ENCODE peak calls at places on chromosomes 6 and 20, in ten cellular contexts. One of them, this sample, is unnamed.
A peak's percentile ranks its signal among the peaks of the same experiment; 100 is the strongest.

GRCh38 chr6:90296346-90297123 is at the start of gene BACH2:
- DNase-seq in anterior cingulate cortex: no peak
- DNase-seq in NCI-H446 treated with DMSO at 0.1 percent for 48 hours: peak; percentile 48
- DNase-seq in HEK293T: peak; percentile 74
- DNase-seq in right lobe of liver: peak; percentile 93
- DNase-seq in lung: peak; percentile 90
- DNase-seq in HuH-7.5: peak; percentile 80
- DNase-seq in GM13976: peak; percentile 81
- DNase-seq in ovary: peak; percentile 96
- DNase-seq in activated CD8-positive, alpha-beta memory T cell treated with anti-CD3 and anti-CD28 coated beads for 24 hours: peak; percentile 94
- DNase-seq in this sample: peak; percentile 67

GRCh38 chr6:11218077-11218392 is 14.4 kb downstream of the NEDD9 start:
- DNase-seq in HEK293T: no peak
- DNase-seq in ovary: no peak
- DNase-seq in NCI-H446 treated with DMSO at 0.1 percent for 48 hours: no peak
- DNase-seq in right lobe of liver: no peak
- DNase-seq in GM13976: no peak
- DNase-seq in activated CD8-positive, alpha-beta memory T cell treated with anti-CD3 and anti-CD28 coated beads for 24 hours: no peak
- DNase-seq in lung: no peak
- DNase-seq in anterior cingulate cortex: no peak
- DNase-seq in HuH-7.5: no peak
- DNase-seq in this sample: no peak

GRCh38 chr6:393391-394221 is 2.1 kb downstream of the IRF4 start:
- DNase-seq in anterior cingulate cortex: no peak
- DNase-seq in NCI-H446 treated with DMSO at 0.1 percent for 48 hours: no peak
- DNase-seq in ovary: no peak
- DNase-seq in lung: no peak
- DNase-seq in GM13976: peak; percentile 40
- DNase-seq in right lobe of liver: no peak
- DNase-seq in HuH-7.5: no peak
- DNase-seq in activated CD8-positive, alpha-beta memory T cell treated with anti-CD3 and anti-CD28 coated beads for 24 hours: peak; percentile 81
- DNase-seq in HEK293T: no peak
- DNase-seq in this sample: no peak

GRCh38 chr6:15227827-15228318 is 18.0 kb upstream of the JARID2 start:
- DNase-seq in right lobe of liver: no peak
- DNase-seq in anterior cingulate cortex: no peak
- DNase-seq in lung: no peak
- DNase-seq in HEK293T: no peak
- DNase-seq in NCI-H446 treated with DMSO at 0.1 percent for 48 hours: no peak
- DNase-seq in HuH-7.5: no peak
- DNase-seq in ovary: no peak
- DNase-seq in activated CD8-positive, alpha-beta memory T cell treated with anti-CD3 and anti-CD28 coated beads for 24 hours: no peak
- DNase-seq in GM13976: no peak
- DNase-seq in this sample: no peak

GRCh38 chr6:6968731-6969552 is 138.8 kb upstream of the RREB1 start:
- DNase-seq in lung: no peak
- DNase-seq in ovary: no peak
- DNase-seq in NCI-H446 treated with DMSO at 0.1 percent for 48 hours: no peak
- DNase-seq in HEK293T: no peak
- DNase-seq in GM13976: no peak
- DNase-seq in anterior cingulate cortex: no peak
- DNase-seq in HuH-7.5: no peak
- DNase-seq in activated CD8-positive, alpha-beta memory T cell treated with anti-CD3 and anti-CD28 coated beads for 24 hours: no peak
- DNase-seq in right lobe of liver: no peak
- DNase-seq in this sample: no peak

GRCh38 chr20:20362774-20363435 is 5.0 kb upstream of the INSM1 start:
- DNase-seq in right lobe of liver: no peak
- DNase-seq in anterior cingulate cortex: no peak
- DNase-seq in ovary: no peak
- DNase-seq in HEK293T: no peak
- DNase-seq in lung: no peak
- DNase-seq in activated CD8-positive, alpha-beta memory T cell treated with anti-CD3 and anti-CD28 coated beads for 24 hours: no peak
- DNase-seq in HuH-7.5: no peak
- DNase-seq in GM13976: peak; percentile 56
- DNase-seq in NCI-H446 treated with DMSO at 0.1 percent for 48 hours: peak; percentile 75
- DNase-seq in this sample: peak; percentile 97

GRCh38 chr6:15389759-15390723 is 144.2 kb downstream of the JARID2 start:
- DNase-seq in anterior cingulate cortex: no peak
- DNase-seq in NCI-H446 treated with DMSO at 0.1 percent for 48 hours: peak; percentile 27
- DNase-seq in lung: no peak
- DNase-seq in activated CD8-positive, alpha-beta memory T cell treated with anti-CD3 and anti-CD28 coated beads for 24 hours: peak; percentile 75
- DNase-seq in ovary: no peak
- DNase-seq in HuH-7.5: peak; percentile 19
- DNase-seq in GM13976: peak; percentile 59
- DNase-seq in right lobe of liver: no peak
- DNase-seq in HEK293T: peak; percentile 70
- DNase-seq in this sample: peak; percentile 8

GRCh38 chr6:15090745-15091384 is 155.0 kb upstream of the JARID2 start:
- DNase-seq in HEK293T: no peak
- DNase-seq in ovary: no peak
- DNase-seq in anterior cingulate cortex: no peak
- DNase-seq in NCI-H446 treated with DMSO at 0.1 percent for 48 hours: no peak
- DNase-seq in HuH-7.5: no peak
- DNase-seq in GM13976: no peak
- DNase-seq in lung: no peak
- DNase-seq in activated CD8-positive, alpha-beta memory T cell treated with anti-CD3 and anti-CD28 coated beads for 24 hours: no peak
- DNase-seq in right lobe of liver: no peak
- DNase-seq in this sample: peak; percentile 8

GRCh38 chr20:4300921-4301320 is 285.6 kb upstream of the RNF24 start:
- DNase-seq in HEK293T: no peak
- DNase-seq in anterior cingulate cortex: no peak
- DNase-seq in NCI-H446 treated with DMSO at 0.1 percent for 48 hours: no peak
- DNase-seq in lung: no peak
- DNase-seq in HuH-7.5: no peak
- DNase-seq in GM13976: no peak
- DNase-seq in right lobe of liver: no peak
- DNase-seq in activated CD8-positive, alpha-beta memory T cell treated with anti-CD3 and anti-CD28 coated beads for 24 hours: no peak
- DNase-seq in ovary: no peak
- DNase-seq in this sample: no peak

GRCh38 chr20:16415079-16415478 is 158.2 kb downstream of the KIF16B start:
- DNase-seq in ovary: no peak
- DNase-seq in HEK293T: no peak
- DNase-seq in activated CD8-positive, alpha-beta memory T cell treated with anti-CD3 and anti-CD28 coated beads for 24 hours: no peak
- DNase-seq in NCI-H446 treated with DMSO at 0.1 percent for 48 hours: no peak
- DNase-seq in anterior cingulate cortex: no peak
- DNase-seq in HuH-7.5: no peak
- DNase-seq in GM13976: no peak
- DNase-seq in right lobe of liver: no peak
- DNase-seq in lung: no peak
- DNase-seq in this sample: no peak

This sample was measured in NCI-H510A.